ENCODE peak calls at places on chromosome 13, in six cellular contexts. U, C, Z, A, H and I are unnamed samples.

GRCh38 chr13:38783992-38784875 is 97.4 kb downstream of the FREM2 start:
- DNase-seq in Z (peak), A (no peak), U (no peak), H (no peak), C (no peak), I (no peak)

GRCh38 chr13:32261567-32261966 is 53.6 kb downstream of the ZAR1L start:
- DNase-seq in C (no peak), H (no peak), Z (peak), U (no peak), A (peak), I (no peak)

GRCh38 chr13:111491021-111491420 is 170.6 kb downstream of the TEX29 start:
- DNase-seq in Z (no peak), A (no peak), C (no peak), H (no peak), U (no peak), I (no peak)

GRCh38 chr13:47215741-47216140 is 318.9 kb upstream of the HTR2A start:
- DNase-seq in A (no peak), H (no peak), C (no peak), U (no peak), Z (peak), I (no peak)

GRCh38 chr13:31240921-31241320 is 41.1 kb downstream of the B3GLCT start:
- DNase-seq in H (no peak), U (no peak), Z (no peak), A (no peak), C (no peak), I (no peak)

GRCh38 chr13:91368676-91369425 is 21.4 kb downstream of the MIR17HG start:
- DNase-seq in Z (peak), A (no peak), H (no peak), U (no peak), C (no peak), I (no peak)

GRCh38 chr13:109699628-109700071 is 86.7 kb downstream of the IRS2 start:
- DNase-seq in H (no peak), C (no peak), U (no peak), Z (no peak), A (no peak), I (peak)

GRCh38 chr13:97953376-97953970 is at the start of gene IPO5:
- DNase-seq in H (no peak), Z (peak), U (no peak), C (no peak), A (no peak), I (no peak)

GRCh38 chr13:94798738-94799137 is 86.4 kb upstream of the SOX21 start:
- DNase-seq in U (no peak), Z (peak), H (no peak), A (no peak), C (no peak), I (no peak)

GRCh38 chr13:90721937-90722336 is 625.5 kb upstream of the MIR17HG start:
- DNase-seq in U (no peak), A (no peak), C (no peak), Z (no peak), H (no peak), I (no peak)

GRCh38 chr13:29758591-29759114 is 91.8 kb downstream of the UBL3 start:
- DNase-seq in A (no peak), H (no peak), C (no peak), U (peak), Z (no peak), I (no peak)

GRCh38 chr13:74101436-74101835 is 32.8 kb downstream of the KLF12 start:
- DNase-seq in U (no peak), Z (no peak), H (no peak), A (no peak), C (no peak), I (no peak)

GRCh38 chr13:67299731-67300130 is 69.6 kb upstream of the PCDH9 start:
- DNase-seq in Z (peak), U (no peak), A (no peak), H (no peak), C (no peak), I (no peak)

GRCh38 chr13:32314968-32315254 is 252 bp downstream of the ZAR1L start:
- DNase-seq in U (no peak), Z (peak), C (no peak), A (no peak), H (no peak), I (peak)

GRCh38 chr13:33372251-33372919 is 86.8 kb upstream of the STARD13 start:
- DNase-seq in A (no peak), U (no peak), Z (no peak), C (no peak), H (no peak), I (no peak)

GRCh38 chr13:110965038-110965754 is 50.3 kb upstream of the ANKRD10 start:
- DNase-seq in A (no peak), C (no peak), H (no peak), U (no peak), Z (peak), I (no peak)

GRCh38 chr13:27493981-27494380 is 43.6 kb upstream of the MTIF3 start:
- DNase-seq in H (no peak), C (no peak), Z (no peak), U (no peak), A (no peak), I (no peak)

GRCh38 chr13:79779761-79780160 is 298.8 kb downstream of the NDFIP2 start:
- DNase-seq in A (no peak), C (no peak), Z (peak), H (no peak), U (no peak), I (no peak)

GRCh38 chr13:50382951-50383350 is 367.7 kb downstream of the KCNRG start:
- DNase-seq in C (no peak), Z (no peak), U (no peak), H (no peak), A (no peak), I (no peak)

GRCh38 chr13:29174093-29174492 is 354.0 kb downstream of the MTUS2 start:
- DNase-seq in A (no peak), C (no peak), H (no peak), Z (no peak), U (no peak), I (no peak)